ENCODE peak calls at places on chromosome 13, in four cellular contexts. One of them, this sample, is unnamed.
A peak's percentile ranks its signal among the peaks of the same experiment; 100 is the strongest.

GRCh38 chr13:86826232-86826631 is 844.9 kb upstream of the SLITRK5 start:
- DNase-seq in body of pancreas: no peak
- DNase-seq in heart left ventricle: no peak
- DNase-seq in tibial nerve: no peak
- DNase-seq in this sample: no peak

GRCh38 chr13:50125306-50125555 is 110.0 kb downstream of the KCNRG start:
- DNase-seq in heart left ventricle: no peak
- DNase-seq in tibial nerve: no peak
- DNase-seq in body of pancreas: no peak
- DNase-seq in this sample: no peak

GRCh38 chr13:51900471-51900870 is 38.7 kb downstream of the CCDC70 start:
- DNase-seq in tibial nerve: no peak
- DNase-seq in heart left ventricle: no peak
- DNase-seq in body of pancreas: no peak
- DNase-seq in this sample: no peak

GRCh38 chr13:88005188-88005587 is 334.0 kb downstream of the SLITRK5 start:
- DNase-seq in tibial nerve: no peak
- DNase-seq in body of pancreas: no peak
- DNase-seq in heart left ventricle: no peak
- DNase-seq in this sample: no peak

GRCh38 chr13:74778087-74778486 is 643.9 kb upstream of the KLF12 start:
- DNase-seq in body of pancreas: no peak
- DNase-seq in heart left ventricle: no peak
- DNase-seq in tibial nerve: no peak
- DNase-seq in this sample: no peak

GRCh38 chr13:77415253-77416127 is 88.6 kb upstream of the MYCBP2 start:
- DNase-seq in tibial nerve: no peak
- DNase-seq in body of pancreas: no peak
- DNase-seq in heart left ventricle: no peak
- DNase-seq in this sample: no peak

GRCh38 chr13:65787087-65787486 is 1443.0 kb downstream of the PCDH9 start:
- DNase-seq in heart left ventricle: no peak
- DNase-seq in body of pancreas: no peak
- DNase-seq in tibial nerve: no peak
- DNase-seq in this sample: no peak

GRCh38 chr13:99590519-99591011 is 89.3 kb downstream of the TM9SF2 start:
- DNase-seq in heart left ventricle: no peak
- DNase-seq in tibial nerve: no peak
- DNase-seq in body of pancreas: no peak
- DNase-seq in this sample: peak; percentile 27

GRCh38 chr13:107238262-107238661 is 670.3 kb upstream of the ARGLU1 start:
- DNase-seq in body of pancreas: no peak
- DNase-seq in tibial nerve: no peak
- DNase-seq in heart left ventricle: no peak
- DNase-seq in this sample: no peak

GRCh38 chr13:91046715-91047327 is 300.7 kb upstream of the MIR17HG start:
- DNase-seq in heart left ventricle: no peak
- DNase-seq in tibial nerve: no peak
- DNase-seq in body of pancreas: no peak
- DNase-seq in this sample: no peak

GRCh38 chr13:21850013-21851006 is 179.4 kb downstream of the FGF9 start:
- DNase-seq in heart left ventricle: no peak
- DNase-seq in body of pancreas: no peak
- DNase-seq in tibial nerve: no peak
- DNase-seq in this sample: no peak

GRCh38 chr13:39313721-39314120 is 275.5 kb downstream of the NHLRC3 start:
- DNase-seq in tibial nerve: no peak
- DNase-seq in body of pancreas: no peak
- DNase-seq in heart left ventricle: no peak
- DNase-seq in this sample: no peak

GRCh38 chr13:40352385-40352778 is 314.1 kb downstream of the FOXO1 start:
- DNase-seq in body of pancreas: peak; percentile 40
- DNase-seq in heart left ventricle: peak; percentile 79
- DNase-seq in tibial nerve: peak; percentile 28
- DNase-seq in this sample: no peak

GRCh38 chr13:25329706-25330105 is 28.3 kb downstream of the NUP58 start:
- DNase-seq in tibial nerve: no peak
- DNase-seq in body of pancreas: no peak
- DNase-seq in heart left ventricle: no peak
- DNase-seq in this sample: no peak

GRCh38 chr13:67880916-67881315 is 650.8 kb upstream of the PCDH9 start:
- DNase-seq in body of pancreas: no peak
- DNase-seq in tibial nerve: no peak
- DNase-seq in heart left ventricle: no peak
- DNase-seq in this sample: no peak

GRCh38 chr13:36038785-36039415 is 92.3 kb downstream of the DCLK1 start:
- DNase-seq in tibial nerve: no peak
- DNase-seq in heart left ventricle: no peak
- DNase-seq in body of pancreas: no peak
- DNase-seq in this sample: no peak

GRCh38 chr13:51148223-51148951 is 37.3 kb upstream of the C13orf42 start:
- DNase-seq in body of pancreas: no peak
- DNase-seq in tibial nerve: no peak
- DNase-seq in heart left ventricle: no peak
- DNase-seq in this sample: no peak

GRCh38 chr13:34863360-34864135 is 78.5 kb upstream of the NBEA start:
- DNase-seq in tibial nerve: no peak
- DNase-seq in body of pancreas: no peak
- DNase-seq in heart left ventricle: no peak
- DNase-seq in this sample: no peak

GRCh38 chr13:45411226-45411625 is 6.9 kb downstream of the SLC25A30 start:
- DNase-seq in heart left ventricle: no peak
- DNase-seq in tibial nerve: no peak
- DNase-seq in body of pancreas: no peak
- DNase-seq in this sample: no peak

GRCh38 chr13:47175172-47175806 is 278.4 kb upstream of the HTR2A start:
- DNase-seq in heart left ventricle: no peak
- DNase-seq in tibial nerve: no peak
- DNase-seq in body of pancreas: no peak
- DNase-seq in this sample: no peak

GRCh38 chr13:107124129-107124718 is 556.3 kb upstream of the ARGLU1 start:
- DNase-seq in heart left ventricle: no peak
- DNase-seq in body of pancreas: no peak
- DNase-seq in tibial nerve: no peak
- DNase-seq in this sample: no peak

GRCh38 chr13:33610471-33611015 is 207.4 kb upstream of the RFC3 start:
- DNase-seq in tibial nerve: no peak
- DNase-seq in body of pancreas: no peak
- DNase-seq in heart left ventricle: peak; percentile 89
- DNase-seq in this sample: peak; percentile 81

GRCh38 chr13:40130871-40131636 is 475.6 kb downstream of the COG6 start:
- DNase-seq in heart left ventricle: no peak
- DNase-seq in body of pancreas: no peak
- DNase-seq in tibial nerve: no peak
- DNase-seq in this sample: no peak

GRCh38 chr13:113650275-113650674 is 7.7 kb downstream of the ATP4B start:
- DNase-seq in heart left ventricle: no peak
- DNase-seq in body of pancreas: no peak
- DNase-seq in tibial nerve: peak; percentile 3
- DNase-seq in this sample: no peak

GRCh38 chr13:41306271-41307150 is 4.6 kb upstream of the NAA16 start:
- DNase-seq in body of pancreas: peak; percentile 65
- DNase-seq in tibial nerve: no peak
- DNase-seq in heart left ventricle: no peak
- DNase-seq in this sample: no peak

GRCh38 chr13:112983428-112984196 is 14.6 kb downstream of the MCF2L start:
- DNase-seq in heart left ventricle: peak; percentile 84
- DNase-seq in body of pancreas: no peak
- DNase-seq in tibial nerve: no peak
- DNase-seq in this sample: peak; percentile 54

GRCh38 chr13:106418556-106418955 is 116.9 kb downstream of the EFNB2 start:
- DNase-seq in heart left ventricle: no peak
- DNase-seq in tibial nerve: no peak
- DNase-seq in body of pancreas: no peak
- DNase-seq in this sample: no peak

GRCh38 chr13:40404407-40404806 is 262.0 kb downstream of the FOXO1 start:
- DNase-seq in heart left ventricle: no peak
- DNase-seq in tibial nerve: no peak
- DNase-seq in body of pancreas: no peak
- DNase-seq in this sample: no peak

GRCh38 chr13:81791636-81792035 is 1450.7 kb upstream of the SPRY2 start:
- DNase-seq in body of pancreas: no peak
- DNase-seq in tibial nerve: no peak
- DNase-seq in heart left ventricle: no peak
- DNase-seq in this sample: no peak

GRCh38 chr13:27857271-27857670 is 62.5 kb upstream of the PDX1 start:
- DNase-seq in body of pancreas: no peak
- DNase-seq in heart left ventricle: no peak
- DNase-seq in tibial nerve: no peak
- DNase-seq in this sample: no peak

GRCh38 chr13:99572921-99573320 is 71.6 kb downstream of the TM9SF2 start:
- DNase-seq in tibial nerve: no peak
- DNase-seq in heart left ventricle: no peak
- DNase-seq in body of pancreas: no peak
- DNase-seq in this sample: no peak

GRCh38 chr13:94759120-94759728 is 46.9 kb upstream of the SOX21 start:
- DNase-seq in tibial nerve: no peak
- DNase-seq in body of pancreas: no peak
- DNase-seq in heart left ventricle: no peak
- DNase-seq in this sample: no peak

GRCh38 chr13:98570929-98571372 is 6.0 kb downstream of the STK24 start:
- DNase-seq in tibial nerve: no peak
- DNase-seq in heart left ventricle: no peak
- DNase-seq in body of pancreas: no peak
- DNase-seq in this sample: no peak

GRCh38 chr13:22235950-22236290 is 565.0 kb downstream of the FGF9 start:
- DNase-seq in heart left ventricle: no peak
- DNase-seq in body of pancreas: no peak
- DNase-seq in tibial nerve: no peak
- DNase-seq in this sample: no peak

GRCh38 chr13:91546865-91547264 is 148.4 kb downstream of the GPC5 start:
- DNase-seq in heart left ventricle: no peak
- DNase-seq in body of pancreas: no peak
- DNase-seq in tibial nerve: no peak
- DNase-seq in this sample: no peak

GRCh38 chr13:33999830-34000605 is 182.1 kb downstream of the RFC3 start:
- DNase-seq in tibial nerve: no peak
- DNase-seq in heart left ventricle: no peak
- DNase-seq in body of pancreas: no peak
- DNase-seq in this sample: no peak

GRCh38 chr13:29801737-29802305 is 48.6 kb downstream of the UBL3 start:
- DNase-seq in body of pancreas: no peak
- DNase-seq in heart left ventricle: no peak
- DNase-seq in tibial nerve: no peak
- DNase-seq in this sample: no peak
- TF ChIP-seq CTCF in body of pancreas: no peak
- TF ChIP-seq CTCF in heart left ventricle: no peak
- TF ChIP-seq CTCF in tibial nerve: no peak
- TF ChIP-seq CTCF in this sample: no peak

GRCh38 chr13:79527698-79528097 is 46.7 kb downstream of the NDFIP2 start:
- DNase-seq in heart left ventricle: no peak
- DNase-seq in tibial nerve: no peak
- DNase-seq in body of pancreas: no peak
- DNase-seq in this sample: no peak
- H3K4me1 ChIP-seq in heart left ventricle: no peaks in the 10 kb centered on the region
- H3K4me1 ChIP-seq in tibial nerve: no peaks in the 10 kb centered on the region
- H3K4me1 ChIP-seq in body of pancreas: no peaks in the 10 kb centered on the region
- H3K4me1 ChIP-seq in this sample: peaks cover 4% of the 10 kb centered on the region

GRCh38 chr13:110336108-110336507 is 29.0 kb downstream of the COL4A2 start:
- DNase-seq in body of pancreas: no peak
- DNase-seq in heart left ventricle: no peak
- DNase-seq in tibial nerve: no peak
- DNase-seq in this sample: no peak

GRCh38 chr13:110334256-110334655 is 27.2 kb downstream of the COL4A2 start:
- DNase-seq in heart left ventricle: no peak
- DNase-seq in tibial nerve: no peak
- DNase-seq in body of pancreas: no peak
- DNase-seq in this sample: no peak

GRCh38 chr13:110332750-110333149 is 25.7 kb downstream of the COL4A2 start:
- DNase-seq in body of pancreas: no peak
- DNase-seq in tibial nerve: no peak
- DNase-seq in heart left ventricle: peak; percentile 22
- DNase-seq in this sample: no peak

GRCh38 chr13:110334841-110335490 is 27.9 kb downstream of the COL4A2 start:
- DNase-seq in body of pancreas: no peak
- DNase-seq in heart left ventricle: no peak
- DNase-seq in tibial nerve: no peak
- DNase-seq in this sample: no peak

GRCh38 chr13:110333837-110334236 is 26.8 kb downstream of the COL4A2 start:
- DNase-seq in heart left ventricle: no peak
- DNase-seq in tibial nerve: no peak
- DNase-seq in body of pancreas: no peak
- DNase-seq in this sample: no peak
- TF ChIP-seq CTCF in heart left ventricle: no peak
- TF ChIP-seq CTCF in tibial nerve: no peak
- TF ChIP-seq CTCF in body of pancreas: no peak
- TF ChIP-seq CTCF in this sample: no peak

DNA sequence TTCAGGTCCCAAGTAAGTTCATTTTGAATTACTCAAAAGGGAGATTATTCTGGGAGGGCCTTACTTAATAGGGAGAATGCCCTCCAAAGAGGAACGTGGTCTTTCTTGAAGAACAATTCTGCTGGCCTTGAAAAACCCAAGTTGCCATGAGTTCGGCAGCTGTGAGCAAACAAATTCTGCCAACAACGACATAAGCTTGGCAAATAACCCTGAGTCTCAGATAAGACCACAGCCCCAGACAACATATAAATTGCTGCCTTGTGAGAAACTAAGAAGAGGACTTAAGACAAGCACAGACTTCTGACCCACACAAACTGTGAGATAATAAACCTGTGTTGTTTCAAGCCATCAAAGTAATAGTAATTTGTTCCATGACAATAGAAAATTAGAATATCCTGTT is 400.4 kb upstream of the GPC6 start:
- DNase-seq in body of pancreas: peak; percentile 18
- DNase-seq in tibial nerve: no peak
- DNase-seq in heart left ventricle: no peak
- DNase-seq in this sample: no peak
- H3K4me1 ChIP-seq in body of pancreas: peaks cover 29% of the 10 kb centered on the region
- H3K4me1 ChIP-seq in tibial nerve: no peaks in the 10 kb centered on the region
- H3K4me1 ChIP-seq in heart left ventricle: no peaks in the 10 kb centered on the region
- H3K4me1 ChIP-seq in this sample: no peaks in the 10 kb centered on the region

This sample was measured in heart right ventricle.